ENCODE peak calls at places on chromosomes 11 and 22, in eight cellular contexts. One of them, this sample, is unnamed.

GRCh38 chr11:28615542-28615941 is 507.4 kb downstream of the METTL15 start:
- DNase-seq in BE2C: no peak
- DNase-seq in IMR-90: no peak
- DNase-seq in K562: no peak
- DNase-seq in cardiac muscle cell: no peak
- DNase-seq in AG04450: no peak
- DNase-seq in adrenal gland: no peak
- DNase-seq in heart right ventricle: no peak
- DNase-seq in this sample: no peak

GRCh38 chr11:102840018-102840417 is 3.4 kb downstream of the MMP3 start:
- DNase-seq in heart right ventricle: no peak
- DNase-seq in AG04450: no peak
- DNase-seq in IMR-90: no peak
- DNase-seq in cardiac muscle cell: no peak
- DNase-seq in BE2C: no peak
- DNase-seq in K562: no peak
- DNase-seq in adrenal gland: no peak
- DNase-seq in this sample: no peak

GRCh38 chr11:16812274-16812673 is 73.8 kb downstream of the C11orf58 start:
- DNase-seq in AG04450: no peak
- DNase-seq in heart right ventricle: no peak
- DNase-seq in IMR-90: no peak
- DNase-seq in cardiac muscle cell: no peak
- DNase-seq in K562: no peak
- DNase-seq in adrenal gland: no peak
- DNase-seq in BE2C: no peak
- DNase-seq in this sample: no peak

GRCh38 chr11:32311351-32312077 is 123.8 kb downstream of the WT1 start:
- DNase-seq in heart right ventricle: no peak
- DNase-seq in adrenal gland: no peak
- DNase-seq in AG04450: no peak
- DNase-seq in cardiac muscle cell: no peak
- DNase-seq in K562: no peak
- DNase-seq in IMR-90: no peak
- DNase-seq in BE2C: no peak
- DNase-seq in this sample: no peak

GRCh38 chr11:55357560-55358184 is 10.1 kb upstream of the OR4A15 start:
- DNase-seq in adrenal gland: no peak
- DNase-seq in IMR-90: no peak
- DNase-seq in K562: no peak
- DNase-seq in cardiac muscle cell: no peak
- DNase-seq in BE2C: no peak
- DNase-seq in heart right ventricle: no peak
- DNase-seq in AG04450: no peak
- DNase-seq in this sample: no peak

GRCh38 chr11:34415538-34415937 is 23.2 kb upstream of the CAT start:
- DNase-seq in IMR-90: no peak
- DNase-seq in heart right ventricle: no peak
- DNase-seq in adrenal gland: no peak
- DNase-seq in BE2C: no peak
- DNase-seq in cardiac muscle cell: no peak
- DNase-seq in K562: no peak
- DNase-seq in AG04450: no peak
- DNase-seq in this sample: no peak

GRCh38 chr22:47020157-47020556 is 257.7 kb downstream of the TBC1D22A start:
- DNase-seq in K562: no peak
- DNase-seq in IMR-90: peak; percentile 53
- DNase-seq in cardiac muscle cell: peak; percentile 26
- DNase-seq in heart right ventricle: no peak
- DNase-seq in AG04450: no peak
- DNase-seq in adrenal gland: no peak
- DNase-seq in BE2C: no peak
- DNase-seq in this sample: no peak

GRCh38 chr11:74319139-74319538 is 7.7 kb upstream of the P4HA3 start:
- DNase-seq in AG04450: no peak
- DNase-seq in BE2C: no peak
- DNase-seq in cardiac muscle cell: peak; percentile 83
- DNase-seq in heart right ventricle: no peak
- DNase-seq in K562: no peak
- DNase-seq in IMR-90: peak; percentile 93
- DNase-seq in adrenal gland: peak; percentile 38
- DNase-seq in this sample: no peak

GRCh38 chr22:36643033-36643432 is 60.5 kb downstream of the CACNG2 start:
- DNase-seq in AG04450: no peak
- DNase-seq in BE2C: no peak
- DNase-seq in K562: no peak
- DNase-seq in cardiac muscle cell: no peak
- DNase-seq in adrenal gland: no peak
- DNase-seq in IMR-90: no peak
- DNase-seq in heart right ventricle: no peak
- DNase-seq in this sample: no peak

GRCh38 chr11:102924851-102925380 is 30.6 kb downstream of the MMP13 start:
- DNase-seq in cardiac muscle cell: no peak
- DNase-seq in heart right ventricle: no peak
- DNase-seq in K562: no peak
- DNase-seq in adrenal gland: peak; percentile 45
- DNase-seq in IMR-90: no peak
- DNase-seq in AG04450: no peak
- DNase-seq in BE2C: no peak
- DNase-seq in this sample: no peak

GRCh38 chr11:44032304-44033085 is 15.3 kb upstream of the ACCSL start:
- DNase-seq in AG04450: no peak
- DNase-seq in adrenal gland: no peak
- DNase-seq in K562: no peak
- DNase-seq in IMR-90: peak; percentile 72
- DNase-seq in BE2C: no peak
- DNase-seq in heart right ventricle: peak; percentile 71
- DNase-seq in cardiac muscle cell: peak; percentile 67
- DNase-seq in this sample: peak; percentile 85

GRCh38 chr11:278001-278951 is at the start of gene NLRP6:
- DNase-seq in K562: no peak
- DNase-seq in adrenal gland: no peak
- DNase-seq in AG04450: no peak
- DNase-seq in BE2C: no peak
- DNase-seq in IMR-90: no peak
- DNase-seq in heart right ventricle: peak; percentile 2
- DNase-seq in cardiac muscle cell: no peak
- DNase-seq in this sample: no peak

GRCh38 chr11:12288934-12289666 is 88.3 kb upstream of the PARVA start:
- DNase-seq in BE2C: peak; percentile 32
- DNase-seq in heart right ventricle: no peak
- DNase-seq in K562: peak; percentile 5
- DNase-seq in cardiac muscle cell: no peak
- DNase-seq in adrenal gland: no peak
- DNase-seq in IMR-90: no peak
- DNase-seq in AG04450: no peak
- DNase-seq in this sample: no peak
- TF ChIP-seq CTCF in BE2C: peak; percentile 17
- TF ChIP-seq CTCF in heart right ventricle: no peak
- TF ChIP-seq CTCF in K562: peak; percentile 32
- TF ChIP-seq CTCF in cardiac muscle cell: no peak
- TF ChIP-seq CTCF in adrenal gland: no peak
- TF ChIP-seq CTCF in IMR-90: no peak
- TF ChIP-seq CTCF in AG04450: no peak
- TF ChIP-seq CTCF in this sample: no peak

DNA sequence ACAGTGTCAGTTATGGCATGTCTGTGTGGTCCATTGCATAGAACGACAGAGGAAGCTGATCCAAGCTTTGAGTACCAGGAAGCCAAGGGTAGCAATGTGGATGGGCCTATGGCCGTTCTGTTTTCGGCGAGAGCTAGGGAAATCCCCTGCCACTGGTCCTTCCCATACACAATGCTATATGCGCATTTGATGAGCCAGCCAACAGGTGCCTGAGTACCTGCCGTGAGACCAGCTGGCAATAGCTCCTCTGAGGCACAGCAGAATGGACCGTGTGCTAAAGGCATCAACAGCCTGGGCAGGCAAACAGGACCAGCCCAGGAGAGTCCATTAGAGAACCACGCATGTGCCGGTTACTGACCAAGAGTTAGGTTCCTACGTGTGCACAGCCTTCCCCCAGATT is 753.0 kb downstream of the NTM start:
- DNase-seq in AG04450: no peak
- DNase-seq in heart right ventricle: no peak
- DNase-seq in K562: no peak
- DNase-seq in adrenal gland: no peak
- DNase-seq in BE2C: no peak
- DNase-seq in IMR-90: no peak
- DNase-seq in cardiac muscle cell: no peak
- DNase-seq in this sample: no peak
- H3K4me3 ChIP-seq in AG04450: no peak overlapping the region
- H3K4me3 ChIP-seq in heart right ventricle: no peak overlapping the region
- H3K4me3 ChIP-seq in K562: no peak overlapping the region
- H3K4me3 ChIP-seq in adrenal gland: no peak overlapping the region
- H3K4me3 ChIP-seq in BE2C: no peak overlapping the region
- H3K4me3 ChIP-seq in IMR-90: no peak overlapping the region
- H3K4me3 ChIP-seq in cardiac muscle cell: no peak overlapping the region
- H3K4me3 ChIP-seq in this sample: no peak overlapping the region

GRCh38 chr22:50626314-50626855 is 1.6 kb downstream of the ARSA start:
- DNase-seq in cardiac muscle cell: no peak
- DNase-seq in adrenal gland: peak; percentile 20
- DNase-seq in BE2C: no peak
- DNase-seq in AG04450: no peak
- DNase-seq in K562: no peak
- DNase-seq in heart right ventricle: no peak
- DNase-seq in IMR-90: no peak
- DNase-seq in this sample: no peak

GRCh38 chr22:50628543-50629134 is 687 bp upstream of the ARSA start:
- DNase-seq in adrenal gland: no peak
- DNase-seq in cardiac muscle cell: no peak
- DNase-seq in IMR-90: no peak
- DNase-seq in AG04450: no peak
- DNase-seq in K562: no peak
- DNase-seq in heart right ventricle: no peak
- DNase-seq in BE2C: no peak
- DNase-seq in this sample: no peak

GRCh38 chr22:50627452-50627913 is 469 bp downstream of the ARSA start:
- DNase-seq in cardiac muscle cell: no peak
- DNase-seq in K562: no peak
- DNase-seq in BE2C: peak; percentile 33
- DNase-seq in IMR-90: no peak
- DNase-seq in heart right ventricle: no peak
- DNase-seq in AG04450: no peak
- DNase-seq in adrenal gland: no peak
- DNase-seq in this sample: no peak

GRCh38 chr22:50626856-50627451 is 998 bp downstream of the ARSA start:
- DNase-seq in heart right ventricle: no peak
- DNase-seq in K562: no peak
- DNase-seq in cardiac muscle cell: no peak
- DNase-seq in BE2C: no peak
- DNase-seq in IMR-90: no peak
- DNase-seq in AG04450: no peak
- DNase-seq in adrenal gland: no peak
- DNase-seq in this sample: no peak

DNA sequence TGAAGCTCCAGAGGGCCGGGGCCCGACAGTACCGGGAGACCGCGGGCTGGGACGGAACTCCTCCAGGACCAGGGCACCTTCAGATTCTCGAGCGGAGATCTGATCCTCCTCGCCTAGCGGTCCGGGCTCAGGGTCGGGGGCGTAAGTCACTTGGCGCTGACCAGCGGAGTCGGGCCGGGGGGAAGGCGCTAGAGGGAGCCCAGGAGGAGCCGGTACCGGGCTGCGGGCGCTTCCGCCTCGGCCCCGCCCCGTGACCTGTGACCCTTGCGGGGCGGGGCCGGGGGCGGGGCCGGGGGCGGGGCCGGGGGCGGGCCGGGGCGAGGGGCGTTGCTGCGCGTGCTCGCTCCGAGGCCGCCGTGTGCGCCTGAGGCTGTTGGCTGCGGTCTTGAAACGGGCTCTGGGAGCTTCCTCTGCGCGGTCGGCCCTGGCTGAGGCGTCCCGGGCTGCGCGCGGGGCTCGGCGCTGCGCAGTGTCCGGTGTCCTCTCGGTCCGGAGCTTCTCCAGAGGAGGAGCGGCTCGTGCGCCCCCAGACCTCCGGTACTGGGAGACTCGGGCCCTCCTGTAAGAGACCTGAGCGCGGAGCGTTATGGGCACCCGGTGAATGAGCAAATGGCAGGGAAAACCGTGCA is at the start of gene ARSA:
- DNase-seq in K562: peak; percentile 79
- DNase-seq in BE2C: peak; percentile 88
- DNase-seq in adrenal gland: peak; percentile 88
- DNase-seq in heart right ventricle: peak; percentile 85
- DNase-seq in IMR-90: peak; percentile 81
- DNase-seq in cardiac muscle cell: peak; percentile 88
- DNase-seq in AG04450: peak; percentile 43
- DNase-seq in this sample: peak; percentile 76
- TF ChIP-seq CTCF in K562: no peak
- TF ChIP-seq CTCF in BE2C: no peak
- TF ChIP-seq CTCF in adrenal gland: no peak
- TF ChIP-seq CTCF in heart right ventricle: peak; percentile 36
- TF ChIP-seq CTCF in IMR-90: peak; percentile 43
- TF ChIP-seq CTCF in cardiac muscle cell: peak; percentile 24
- TF ChIP-seq CTCF in AG04450: peak; percentile 38
- TF ChIP-seq CTCF in this sample: peak; percentile 32

GRCh38 chr11:47992959-47993820 is 12.8 kb downstream of the PTPRJ start:
- DNase-seq in BE2C: no peak
- DNase-seq in adrenal gland: no peak
- DNase-seq in heart right ventricle: no peak
- DNase-seq in cardiac muscle cell: peak; percentile 81
- DNase-seq in AG04450: no peak
- DNase-seq in IMR-90: peak; percentile 89
- DNase-seq in K562: peak; percentile 78
- DNase-seq in this sample: no peak

GRCh38 chr11:47997063-47998053 is 17.0 kb downstream of the PTPRJ start:
- DNase-seq in BE2C: no peak
- DNase-seq in IMR-90: no peak
- DNase-seq in K562: no peak
- DNase-seq in heart right ventricle: no peak
- DNase-seq in adrenal gland: no peak
- DNase-seq in AG04450: no peak
- DNase-seq in cardiac muscle cell: no peak
- DNase-seq in this sample: no peak

GRCh38 chr11:47991894-47992293 is 11.5 kb downstream of the PTPRJ start:
- DNase-seq in heart right ventricle: no peak
- DNase-seq in BE2C: no peak
- DNase-seq in adrenal gland: no peak
- DNase-seq in IMR-90: no peak
- DNase-seq in AG04450: no peak
- DNase-seq in cardiac muscle cell: no peak
- DNase-seq in K562: no peak
- DNase-seq in this sample: no peak

GRCh38 chr11:47995318-47995717 is 15.0 kb downstream of the PTPRJ start:
- DNase-seq in IMR-90: no peak
- DNase-seq in BE2C: no peak
- DNase-seq in AG04450: no peak
- DNase-seq in heart right ventricle: no peak
- DNase-seq in cardiac muscle cell: no peak
- DNase-seq in K562: no peak
- DNase-seq in adrenal gland: no peak
- DNase-seq in this sample: no peak

DNA sequence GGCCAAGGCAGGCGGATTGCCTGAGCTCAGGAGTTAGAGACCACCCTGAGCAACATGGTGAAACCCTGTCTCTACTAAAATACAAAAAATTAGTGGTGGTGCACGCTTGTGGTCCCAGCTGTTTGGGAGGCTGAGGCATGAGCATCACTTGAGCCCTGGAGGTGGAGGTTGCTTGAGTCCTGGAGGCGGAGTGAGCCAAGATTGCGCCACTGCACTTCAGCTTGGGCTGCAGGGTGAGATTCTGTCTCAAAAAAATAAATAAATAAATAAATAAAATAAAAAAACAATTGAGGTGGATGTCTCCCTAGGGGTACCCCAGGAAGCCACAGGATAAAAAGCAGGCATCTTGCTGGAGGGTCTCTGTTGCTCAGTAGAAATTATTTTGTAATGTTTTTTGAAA is 14.1 kb downstream of the PTPRJ start:
- DNase-seq in IMR-90: no peak
- DNase-seq in AG04450: no peak
- DNase-seq in K562: no peak
- DNase-seq in cardiac muscle cell: no peak
- DNase-seq in BE2C: no peak
- DNase-seq in adrenal gland: no peak
- DNase-seq in heart right ventricle: no peak
- DNase-seq in this sample: no peak
- H3K4me3 ChIP-seq in IMR-90: no peak overlapping the region
- H3K4me3 ChIP-seq in AG04450: no peak overlapping the region
- H3K4me3 ChIP-seq in K562: no peak overlapping the region
- H3K4me3 ChIP-seq in cardiac muscle cell: no peak overlapping the region
- H3K4me3 ChIP-seq in BE2C: no peak overlapping the region
- H3K4me3 ChIP-seq in adrenal gland: no peak overlapping the region
- H3K4me3 ChIP-seq in heart right ventricle: no peak overlapping the region
- H3K4me3 ChIP-seq in this sample: no peak overlapping the region